ENCODE peak calls at places on chromosomes 6 and 20, in five cellular contexts. H, T, K, O and F are unnamed samples.

GRCh38 chr20:47607208-47607613 is 105.5 kb downstream of the NCOA3 start:
- DNase-seq in K (peak; percentile 60), O (no peak), T (peak; percentile 68), H (no peak), F (no peak)

GRCh38 chr20:38300433-38300832 is 3.5 kb upstream of the BPI start:
- DNase-seq in O (no peak), T (no peak), H (no peak), K (no peak), F (no peak)

GRCh38 chr6:54441020-54441419 is 132.8 kb downstream of the TINAG start:
- DNase-seq in H (no peak), K (no peak), T (no peak), O (no peak), F (no peak)

GRCh38 chr6:86856937-86857563 is 80.3 kb upstream of the HTR1E start:
- DNase-seq in O (peak; percentile 71), T (peak; percentile 10), K (peak; percentile 64), H (no peak), F (peak; percentile 59)

GRCh38 chr6:73579851-73580246 is 59.0 kb upstream of the EEF1A1 start:
- DNase-seq in T (peak; percentile 57), H (no peak), K (peak; percentile 94), O (no peak), F (no peak)

GRCh38 chr20:56249244-56249955 is 868 bp downstream of the MC3R start:
- DNase-seq in H (no peak), K (no peak), T (peak; percentile 49), O (peak; percentile 61), F (peak; percentile 44)

GRCh38 chr20:31695849-31696804 is 26.5 kb downstream of the BCL2L1 start:
- DNase-seq in O (no peak), K (no peak), T (peak; percentile 12), H (no peak), F (no peak)

GRCh38 chr6:38861957-38862401 is 146.9 kb downstream of the DNAH8 start:
- DNase-seq in T (no peak), O (no peak), K (no peak), H (no peak), F (no peak)

GRCh38 chr6:125974214-125974866 is 12.0 kb upstream of the TRMT11 start:
- DNase-seq in T (no peak), O (peak; percentile 34), H (no peak), K (peak; percentile 83), F (no peak)

GRCh38 chr20:64077094-64077493 is 2.2 kb downstream of the RGS19 start:
- DNase-seq in O (no peak), H (no peak), T (no peak), K (no peak), F (no peak)

GRCh38 chr6:27892596-27893058 is 19.6 kb downstream of the OR2B2 start:
- DNase-seq in K (peak; percentile 38), O (no peak), T (no peak), H (no peak), F (no peak)

GRCh38 chr6:167987396-167987795 is 10.1 kb upstream of the KIF25 start:
- DNase-seq in K (no peak), T (no peak), O (no peak), H (no peak), F (no peak)

GRCh38 chr6:30357678-30358339 is 12.9 kb downstream of the RPP21 start:
- DNase-seq in O (peak; percentile 89), K (peak; percentile 88), H (peak; percentile 59), T (peak; percentile 69), F (peak; percentile 68)

GRCh38 chr20:17610566-17611289 is 40.9 kb downstream of the DSTN start:
- DNase-seq in H (peak; percentile 78), K (peak; percentile 18), O (no peak), T (no peak), F (no peak)

GRCh38 chr6:27541212-27541931 is 68.5 kb upstream of the ZNF184 start:
- DNase-seq in K (peak; percentile 20), T (peak; percentile 65), H (no peak), O (peak; percentile 39), F (no peak)

GRCh38 chr6:90149280-90149679 is 147.4 kb downstream of the BACH2 start:
- DNase-seq in T (no peak), O (no peak), K (no peak), H (no peak), F (no peak)

GRCh38 chr6:154868143-154868594 is 126.9 kb upstream of the TIAM2 start:
- DNase-seq in T (peak; percentile 53), O (peak; percentile 78), H (no peak), K (peak; percentile 79), F (no peak)

GRCh38 chr6:90285611-90286381 is 10.8 kb downstream of the BACH2 start:
- DNase-seq in O (peak; percentile 74), H (peak; percentile 64), T (peak; percentile 84), K (peak; percentile 96), F (peak; percentile 57)

DNA sequence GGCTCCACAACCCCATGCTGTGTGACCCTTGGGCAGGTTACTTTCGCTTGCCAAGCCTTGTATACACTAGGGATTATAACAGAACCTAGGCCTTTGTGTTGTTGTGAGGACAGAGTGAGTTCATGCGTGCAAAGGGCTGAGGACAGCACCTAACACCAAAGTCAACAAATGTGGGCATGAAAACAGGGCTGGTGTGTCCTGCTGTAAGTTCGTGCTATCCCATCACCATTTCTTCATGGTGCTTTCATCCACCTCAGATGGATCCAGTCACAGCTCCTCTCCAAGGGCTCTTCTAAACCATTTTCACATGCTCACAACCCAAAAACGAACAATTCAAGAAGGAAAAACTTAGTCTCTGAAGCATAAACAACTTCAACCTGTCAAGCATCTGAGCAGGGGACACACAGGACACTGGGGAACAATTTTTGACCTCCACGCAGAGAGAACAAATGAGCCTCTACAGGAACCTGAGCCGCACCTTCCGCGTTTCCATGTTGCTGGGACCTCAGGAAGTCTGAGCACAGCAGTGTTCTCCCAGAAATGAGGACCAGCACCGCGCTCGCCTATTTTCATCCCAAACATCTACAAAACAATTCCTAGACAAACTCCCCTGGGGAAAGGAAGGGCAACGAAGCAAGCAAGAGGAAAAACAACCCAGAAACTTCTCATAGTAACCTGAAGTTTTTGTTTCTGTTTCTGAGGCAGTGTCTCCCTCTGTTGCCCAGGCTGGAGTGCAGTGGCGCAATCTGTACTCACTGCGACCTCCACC is 3.1 kb downstream of the LRP11 start:
- DNase-seq in H (no peak), T (no peak), K (peak; percentile 76), O (peak; percentile 34), F (no peak)
- TF ChIP-seq CTCF in H (no peak), T (peak; percentile 14), K (peak; percentile 53), O (no peak), F (no peak)

DNA sequence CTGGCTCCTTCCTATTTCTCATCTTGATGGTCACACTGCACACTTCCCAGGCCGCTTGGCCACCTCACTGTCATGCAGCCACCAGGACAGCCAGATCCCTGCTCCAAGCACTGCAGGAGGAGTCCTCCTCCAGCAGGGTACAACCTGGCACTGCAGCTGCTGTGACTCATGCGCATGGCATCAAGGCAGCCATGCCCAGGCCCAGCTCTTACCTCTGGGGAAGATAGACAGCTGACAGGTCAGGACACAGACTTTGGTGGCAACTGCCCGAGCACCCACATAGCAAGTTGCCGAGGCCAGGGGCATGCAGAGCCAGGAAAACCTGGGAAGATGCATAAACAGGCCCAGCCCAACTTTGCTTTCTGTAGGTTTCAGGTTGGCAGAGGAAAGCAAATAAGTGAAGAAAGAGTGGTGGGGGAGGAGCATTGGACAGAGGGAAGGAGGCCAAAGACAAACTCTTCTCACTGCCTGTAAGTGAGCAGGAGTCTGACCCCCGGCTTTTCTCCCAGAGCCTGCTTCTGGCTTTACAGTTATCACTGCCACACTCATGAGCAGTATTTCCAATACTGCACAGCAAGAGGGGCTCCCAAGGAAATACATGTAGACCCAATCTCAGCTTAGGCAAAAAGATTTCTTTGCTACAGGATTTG is 38.8 kb downstream of the SLC22A3 start:
- DNase-seq in T (no peak), O (no peak), H (no peak), K (peak; percentile 7), F (no peak)
- TF ChIP-seq CTCF in T (no peak), O (no peak), H (no peak), K (no peak), F (no peak)

GRCh38 chr20:21053002-21053762 is 53.0 kb downstream of the LINC00237 start:
- DNase-seq in O (peak; percentile 54), H (no peak), T (no peak), K (no peak), F (peak; percentile 17)
- TF ChIP-seq CTCF in O (peak; percentile 31), H (no peak), T (no peak), K (no peak), F (no peak)

GRCh38 chr20:19786311-19786710 is 28.3 kb downstream of the RIN2 start:
- DNase-seq in O (peak; percentile 44), H (no peak), T (no peak), K (peak; percentile 93), F (no peak)

GRCh38 chr20:19789009-19789408 is 31.0 kb downstream of the RIN2 start:
- DNase-seq in T (no peak), K (no peak), O (peak; percentile 47), H (no peak), F (no peak)

GRCh38 chr20:19791887-19792286 is 33.8 kb downstream of the RIN2 start:
- DNase-seq in O (no peak), K (no peak), H (no peak), T (no peak), F (no peak)

GRCh38 chr20:19787366-19787765 is 29.3 kb downstream of the RIN2 start:
- DNase-seq in H (no peak), O (no peak), K (no peak), T (no peak), F (no peak)

DNA sequence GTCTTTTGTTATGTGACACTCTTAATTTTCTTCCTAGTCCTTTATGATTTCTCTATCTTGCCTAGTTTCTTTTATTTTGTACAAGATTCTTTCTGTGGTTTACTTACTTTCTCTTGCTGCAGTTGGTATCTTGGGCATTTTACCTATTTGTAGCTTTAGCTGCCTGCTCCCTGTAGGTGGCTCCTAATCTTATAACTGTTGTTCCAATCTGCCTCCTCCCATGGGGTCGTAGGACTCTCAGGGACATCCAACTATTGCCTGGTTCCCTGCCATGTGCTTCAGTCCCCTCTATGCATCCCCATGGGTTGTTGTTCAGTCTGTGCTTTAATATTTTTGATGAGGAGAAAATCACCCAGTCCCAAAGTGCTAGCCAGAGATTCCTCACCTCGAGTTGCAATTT is 31.4 kb downstream of the RIN2 start:
- DNase-seq in O (peak; percentile 45), K (no peak), T (no peak), H (no peak), F (no peak)
- TF ChIP-seq CTCF in O (no peak), K (peak; percentile 19), T (no peak), H (no peak), F (no peak)

GRCh38 chr20:62907377-62908317 is 18.7 kb downstream of the DIDO1 start:
- DNase-seq in H (peak; percentile 62), O (peak; percentile 63), K (no peak), T (peak; percentile 42), F (peak; percentile 44)
- TF ChIP-seq CTCF in H (peak; percentile 70), O (peak; percentile 64), K (peak; percentile 68), T (peak; percentile 69), F (peak; percentile 60)

GRCh38 chr6:41712651-41713103 is 22.7 kb downstream of the TFEB start:
- DNase-seq in H (no peak), K (no peak), T (no peak), O (no peak), F (no peak)
- TF ChIP-seq CTCF in H (no peak), K (no peak), T (no peak), O (no peak), F (no peak)

DNA sequence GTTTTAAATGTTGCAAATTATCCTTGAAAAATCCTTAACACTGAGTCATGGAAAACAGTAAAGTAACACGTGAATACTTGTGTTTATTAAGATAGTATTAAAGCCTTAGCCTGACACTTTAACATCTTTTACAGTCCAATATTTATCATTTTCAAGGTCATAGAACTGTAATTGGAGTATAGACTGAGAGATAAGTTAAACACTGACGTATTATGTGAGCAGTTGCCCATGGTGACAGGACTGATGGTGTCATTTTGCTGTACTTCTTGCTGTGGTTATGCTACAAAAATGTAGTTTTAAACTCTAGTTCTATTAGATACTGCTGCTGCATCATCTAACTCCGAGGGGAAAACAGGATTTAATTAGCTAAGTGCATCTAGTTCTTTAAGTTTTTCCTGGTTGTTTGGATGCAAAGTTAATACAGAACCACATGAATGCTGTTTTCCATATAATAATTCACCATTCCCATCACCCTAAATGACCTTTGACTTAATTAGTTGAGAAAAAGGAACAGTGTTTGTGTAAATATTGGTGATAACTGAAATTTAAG is 37.8 kb downstream of the SLC2A12 start:
- DNase-seq in K (no peak), H (no peak), T (no peak), O (no peak), F (no peak)
- TF ChIP-seq CTCF in K (no peak), H (no peak), T (no peak), O (no peak), F (no peak)